ENCODE peak calls at places on chromosomes 4 and X, in ten cellular contexts. H is body of pancreas, C is tibial nerve, R is HCT116, I is heart left ventricle, Y is IMR-90, W is gastrocnemius medialis, K is stomach, S is suprapubic skin, A is right lobe of liver. T is an unnamed sample.

GRCh38 chr4:172202480-172203076 is 389.4 kb downstream of the GALNTL6 start:
- DNase-seq in H (no peak), C (no peak), R (peak; percentile 32), I (no peak), Y (peak; percentile 18), W (no peak), K (no peak), S (no peak), A (no peak), T (no peak)

GRCh38 chrX:107450823-107451509 is 1.5 kb downstream of the FRMPD3 start:
- DNase-seq in H (no peak), C (no peak), R (no peak), I (no peak), Y (no peak), W (no peak), K (no peak), S (no peak), A (no peak), T (no peak)

GRCh38 chr4:125388653-125389052 is 73.9 kb downstream of the FAT4 start:
- DNase-seq in H (no peak), C (no peak), R (no peak), I (no peak), Y (peak; percentile 70), W (no peak), K (no peak), S (no peak), A (no peak), T (no peak)

GRCh38 chr4:38860788-38861424 is 4.3 kb upstream of the TLR6 start:
- DNase-seq in H (peak; percentile 55), C (no peak), R (peak; percentile 74), I (no peak), Y (peak; percentile 26), W (no peak), K (peak; percentile 55), S (no peak), A (no peak), T (no peak)

GRCh38 chr4:80184791-80185756 is 12.2 kb upstream of the PRDM8 start:
- DNase-seq in H (no peak), C (no peak), R (no peak), I (no peak), Y (no peak), W (no peak), K (no peak), S (no peak), A (no peak), T (no peak)

GRCh38 chrX:138026211-138026610 is 460.3 kb downstream of the ZIC3 start:
- DNase-seq in H (no peak), C (no peak), R (no peak), I (no peak), Y (no peak), W (no peak), K (no peak), S (no peak), A (no peak), T (no peak)

GRCh38 chrX:64925480-64925879 is 50.8 kb downstream of the ZC4H2 start:
- DNase-seq in H (no peak), C (no peak), R (no peak), I (no peak), Y (no peak), W (no peak), K (no peak), S (no peak), A (no peak), T (no peak)

GRCh38 chr4:151409470-151410313 is 716 bp downstream of the FHIP1A start:
- DNase-seq in H (peak; percentile 68), C (no peak), R (peak; percentile 3), I (peak; percentile 24), Y (no peak), W (peak; percentile 78), K (peak; percentile 49), S (peak; percentile 72), A (peak; percentile 55), T (peak; percentile 62)

DNA sequence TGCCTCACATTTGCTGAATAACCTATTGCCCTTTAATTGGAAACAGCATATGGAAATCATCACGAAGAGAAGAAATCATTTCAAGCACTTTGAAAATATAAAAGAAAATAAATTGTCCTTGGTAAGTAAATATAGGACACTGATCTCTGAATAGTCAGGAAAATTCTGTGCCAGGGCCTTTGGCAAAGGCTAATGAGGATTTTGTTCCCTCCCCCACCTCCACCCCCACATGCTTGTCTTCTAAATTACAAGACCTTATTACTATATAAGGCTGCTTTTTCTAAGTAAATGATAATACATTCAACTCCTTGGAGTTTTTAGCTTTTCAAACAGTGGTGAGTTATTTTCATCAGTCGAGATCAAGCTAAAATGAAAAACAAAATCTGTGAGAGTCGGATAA is 15.8 kb downstream of the SYNPO2 start:
- DNase-seq in H (no peak), C (no peak), R (no peak), I (no peak), Y (no peak), W (no peak), K (no peak), S (no peak), A (no peak), T (no peak)
- H3K4me1 ChIP-seq in H (peaks cover 4% of the 10 kb centered on the region), C (peaks cover 4% of the 10 kb centered on the region), R (no peaks in the 10 kb centered on the region), I (peaks cover 80% of the 10 kb centered on the region), Y (peaks cover 2% of the 10 kb centered on the region), W (peaks cover 26% of the 10 kb centered on the region), K (peaks cover 36% of the 10 kb centered on the region), S (peaks cover 9% of the 10 kb centered on the region), A (no peaks in the 10 kb centered on the region), T (no peaks in the 10 kb centered on the region)

GRCh38 chrX:15511563-15511962 is 11.0 kb downstream of the BMX start:
- DNase-seq in H (no peak), C (no peak), R (no peak), I (no peak), Y (no peak), W (no peak), K (no peak), S (no peak), A (no peak), T (no peak)
- H3K27me3 ChIP-seq in H (no peaks in the 10 kb centered on the region), C (no peaks in the 10 kb centered on the region), R (no peaks in the 10 kb centered on the region), I (no peaks in the 10 kb centered on the region), Y (peaks cover 14% of the 10 kb centered on the region), W (no peaks in the 10 kb centered on the region), K (no peaks in the 10 kb centered on the region), S (no peaks in the 10 kb centered on the region), A (peaks cover 4% of the 10 kb centered on the region), T (no peaks in the 10 kb centered on the region)

GRCh38 chrX:129843459-129844306 is at the start of gene ZDHHC9:
- DNase-seq in H (peak; percentile 86), C (peak; percentile 77), R (peak; percentile 79), I (peak; percentile 89), Y (peak; percentile 85), W (peak; percentile 84), K (peak; percentile 89), S (peak; percentile 94), A (peak; percentile 91), T (peak; percentile 89)
- TF ChIP-seq POLR2A in H (peak; percentile 49), C (peak; percentile 43), R (no peak), I (peak; percentile 47), Y (peak; percentile 66), W (peak; percentile 54), K (peak; percentile 30), S (no peak), A (peak; percentile 68), T (no peak)

GRCh38 chr4:143404555-143404954 is 67.9 kb downstream of the GAB1 start:
- DNase-seq in H (no peak), C (no peak), R (no peak), I (no peak), Y (no peak), W (no peak), K (no peak), S (no peak), A (no peak), T (no peak)
- H3K4me1 ChIP-seq in H (peaks cover 18% of the 10 kb centered on the region), C (peaks cover 74% of the 10 kb centered on the region), R (no peaks in the 10 kb centered on the region), I (peaks cover 89% of the 10 kb centered on the region), Y (peaks cover 12% of the 10 kb centered on the region), W (peaks cover 88% of the 10 kb centered on the region), K (peaks cover 83% of the 10 kb centered on the region), S (peaks cover 45% of the 10 kb centered on the region), A (no peaks in the 10 kb centered on the region), T (no peaks in the 10 kb centered on the region)

GRCh38 chrX:53280703-53281320 is 572 bp downstream of the IQSEC2 start:
- DNase-seq in H (peak; percentile 35), C (peak; percentile 42), R (no peak), I (peak; percentile 82), Y (peak; percentile 35), W (peak; percentile 47), K (no peak), S (no peak), A (no peak), T (peak; percentile 59)

GRCh38 chrX:53280316-53280702 is 1.1 kb downstream of the IQSEC2 start:
- DNase-seq in H (no peak), C (no peak), R (no peak), I (no peak), Y (no peak), W (no peak), K (no peak), S (no peak), A (no peak), T (no peak)

GRCh38 chrX:53281321-53281822 is at the start of gene IQSEC2:
- DNase-seq in H (peak; percentile 84), C (peak; percentile 67), R (peak; percentile 48), I (peak; percentile 89), Y (peak; percentile 77), W (peak; percentile 91), K (peak; percentile 86), S (peak; percentile 92), A (peak; percentile 70), T (peak; percentile 86)

GRCh38 chrX:53282313-53282712 is 929 bp upstream of the IQSEC2 start:
- DNase-seq in H (no peak), C (no peak), R (no peak), I (peak; percentile 43), Y (no peak), W (peak; percentile 59), K (no peak), S (no peak), A (no peak), T (no peak)

GRCh38 chrX:53279296-53280237 is 1.8 kb downstream of the IQSEC2 start:
- DNase-seq in H (no peak), C (no peak), R (no peak), I (no peak), Y (no peak), W (no peak), K (no peak), S (no peak), A (no peak), T (no peak)
- H3K27me3 ChIP-seq in H (no peaks in the 10 kb centered on the region), C (no peaks in the 10 kb centered on the region), R (no peaks in the 10 kb centered on the region), I (no peaks in the 10 kb centered on the region), Y (peaks cover 13% of the 10 kb centered on the region), W (no peaks in the 10 kb centered on the region), K (peaks cover 4% of the 10 kb centered on the region), S (no peaks in the 10 kb centered on the region), A (no peaks in the 10 kb centered on the region), T (no peaks in the 10 kb centered on the region)

GRCh38 chrX:57121162-57121741 is at the start of gene SPIN2B:
- DNase-seq in H (peak; percentile 72), C (peak; percentile 28), R (peak; percentile 60), I (peak; percentile 87), Y (peak; percentile 70), W (peak; percentile 68), K (peak; percentile 74), S (peak; percentile 85), A (peak; percentile 88), T (peak; percentile 81)
- TF ChIP-seq POLR2A in H (peak; percentile 64), C (no peak), R (peak; percentile 48), I (peak; percentile 63), Y (no peak), W (peak; percentile 36), K (no peak), S (no peak), A (peak; percentile 65), T (peak; percentile 38)